ENCODE peak calls at places on chromosomes 11 and 22, in four cellular contexts. P, E, J and U are unnamed samples.

GRCh38 chr22:38505595-38506117 is 455 bp downstream of the DDX17 start:
- DNase-seq in P (peak; percentile 75), J (peak; percentile 80), E (no peak), U (peak; percentile 46)

GRCh38 chr22:32120603-32121002 is 38.5 kb downstream of the C22orf42 start:
- DNase-seq in P (no peak), J (no peak), E (no peak), U (no peak)

GRCh38 chr22:20223421-20224245 is 44.5 kb downstream of the RTN4R start:
- DNase-seq in E (no peak), P (no peak), J (no peak), U (no peak)

GRCh38 chr11:134638796-134639540 is 226.9 kb upstream of the B3GAT1 start:
- DNase-seq in J (no peak), E (no peak), P (no peak), U (no peak)

GRCh38 chr11:69915151-69915500 is 95.9 kb upstream of the FGF3 start:
- DNase-seq in J (no peak), E (no peak), P (no peak), U (peak; percentile 62)

GRCh38 chr11:86699036-86699791 is 26.8 kb upstream of the ME3 start:
- DNase-seq in E (no peak), J (no peak), P (no peak), U (peak; percentile 17)

GRCh38 chr22:17243524-17243923 is 24.3 kb upstream of the ADA2 start:
- DNase-seq in P (no peak), J (no peak), E (no peak), U (no peak)

GRCh38 chr11:72609045-72609444 is 65.2 kb downstream of the PDE2A start:
- DNase-seq in P (no peak), J (peak; percentile 59), E (no peak), U (peak; percentile 30)

GRCh38 chr11:29782447-29782846 is 234.4 kb downstream of the KCNA4 start:
- DNase-seq in J (no peak), P (no peak), E (no peak), U (no peak)

GRCh38 chr11:1570001-1570453 is 2.0 kb downstream of the DUSP8 start:
- DNase-seq in J (no peak), E (peak; percentile 25), P (peak; percentile 24), U (no peak)

GRCh38 chr22:49214976-49215375 is 612.7 kb downstream of the BRD1 start:
- DNase-seq in P (no peak), J (no peak), E (no peak), U (no peak)

GRCh38 chr11:45777127-45777969 is 27.6 kb upstream of the SLC35C1 start:
- DNase-seq in E (no peak), J (no peak), P (no peak), U (no peak)

GRCh38 chr11:66106786-66107599 is 36.9 kb downstream of the PACS1 start:
- DNase-seq in J (no peak), P (no peak), E (peak; percentile 42), U (no peak)

GRCh38 chr22:36238348-36239149 is 778 bp downstream of the APOL2 start:
- DNase-seq in P (peak; percentile 36), E (no peak), J (peak; percentile 48), U (no peak)

GRCh38 chr11:94553938-94554337 is 10.2 kb downstream of the FUT4 start:
- DNase-seq in P (no peak), E (no peak), J (peak; percentile 16), U (peak; percentile 91)

GRCh38 chr11:27700351-27701261 is at the start of gene BDNF:
- DNase-seq in P (peak; percentile 68), E (no peak), J (no peak), U (peak; percentile 60)

GRCh38 chr22:49960967-49961600 is 512 bp downstream of the PIM3 start:
- DNase-seq in E (no peak), P (peak; percentile 66), J (peak; percentile 34), U (no peak)

GRCh38 chr11:69637956-69638871 is 2.7 kb upstream of the CCND1 start:
- DNase-seq in E (no peak), P (peak; percentile 89), J (no peak), U (peak; percentile 65)

GRCh38 chr11:75445315-75445953 is 12.4 kb upstream of the KLHL35 start:
- DNase-seq in J (peak; percentile 86), P (peak; percentile 92), E (peak; percentile 56), U (peak; percentile 41)

GRCh38 chr11:18706330-18707243 is 8.0 kb downstream of the TMEM86A start:
- DNase-seq in P (peak; percentile 90), J (no peak), E (no peak), U (no peak)

GRCh38 chr22:39545310-39546063 is 12.9 kb upstream of the RPS19BP1 start:
- DNase-seq in J (peak; percentile 63), E (no peak), P (no peak), U (no peak)

GRCh38 chr11:19995131-19995530 is 165.1 kb downstream of the DBX1 start:
- DNase-seq in P (no peak), J (peak; percentile 26), E (peak; percentile 88), U (peak; percentile 97)

GRCh38 chr11:19084661-19085315 is 24.3 kb upstream of the MRGPRX2 start:
- DNase-seq in E (no peak), P (no peak), J (no peak), U (no peak)

GRCh38 chr11:119258180-119258579 is 52.0 kb downstream of the CBL start:
- DNase-seq in P (no peak), E (no peak), J (no peak), U (no peak)

GRCh38 chr11:82733444-82734119 is at the start of gene FAM181B:
- DNase-seq in E (no peak), P (peak; percentile 89), J (peak; percentile 56), U (no peak)

GRCh38 chr11:82734120-82734479 is 436 bp upstream of the FAM181B start:
- DNase-seq in E (no peak), J (no peak), P (no peak), U (no peak)

GRCh38 chr11:82732348-82732733 is 1.3 kb downstream of the FAM181B start:
- DNase-seq in J (no peak), E (no peak), P (no peak), U (no peak)

GRCh38 chr11:82731691-82732277 is 1.9 kb downstream of the FAM181B start:
- DNase-seq in J (no peak), P (peak; percentile 29), E (no peak), U (no peak)

GRCh38 chr11:82732734-82733443 is 775 bp downstream of the FAM181B start:
- DNase-seq in P (peak; percentile 87), J (peak; percentile 38), E (no peak), U (no peak)
- TF ChIP-seq RFX5 in P (no peak), J (no peak), E (no peak), U (no peak)

GRCh38 chr22:34973926-34974325 is 92.0 kb upstream of the ISX start:
- DNase-seq in J (no peak), P (no peak), E (no peak), U (no peak)
- TF ChIP-seq RFX5 in J (no peak), P (no peak), E (no peak), U (no peak)

DNA sequence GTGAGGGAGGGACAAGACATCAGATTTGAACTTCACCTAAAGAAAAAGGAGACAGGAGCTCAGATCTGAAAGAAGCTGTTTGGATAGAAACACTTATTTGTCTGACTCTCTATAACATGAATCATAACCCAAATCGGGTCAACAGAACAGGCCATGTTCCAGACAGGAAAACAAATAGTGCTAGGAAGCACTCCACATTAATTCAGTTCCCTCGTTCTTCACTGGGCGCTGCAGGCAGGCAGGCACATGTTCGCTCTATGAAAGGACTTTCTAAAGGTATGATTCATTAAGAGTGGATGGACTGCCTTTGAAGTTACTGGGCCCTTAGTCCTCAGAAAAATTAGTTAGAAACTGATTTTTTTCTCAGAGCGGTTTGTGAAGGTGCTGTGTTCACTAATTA is 137.5 kb upstream of the TRPC6 start:
- DNase-seq in P (no peak), J (no peak), E (no peak), U (peak; percentile 1)
- TF ChIP-seq RFX5 in P (no peak), J (no peak), E (no peak), U (no peak)

DNA sequence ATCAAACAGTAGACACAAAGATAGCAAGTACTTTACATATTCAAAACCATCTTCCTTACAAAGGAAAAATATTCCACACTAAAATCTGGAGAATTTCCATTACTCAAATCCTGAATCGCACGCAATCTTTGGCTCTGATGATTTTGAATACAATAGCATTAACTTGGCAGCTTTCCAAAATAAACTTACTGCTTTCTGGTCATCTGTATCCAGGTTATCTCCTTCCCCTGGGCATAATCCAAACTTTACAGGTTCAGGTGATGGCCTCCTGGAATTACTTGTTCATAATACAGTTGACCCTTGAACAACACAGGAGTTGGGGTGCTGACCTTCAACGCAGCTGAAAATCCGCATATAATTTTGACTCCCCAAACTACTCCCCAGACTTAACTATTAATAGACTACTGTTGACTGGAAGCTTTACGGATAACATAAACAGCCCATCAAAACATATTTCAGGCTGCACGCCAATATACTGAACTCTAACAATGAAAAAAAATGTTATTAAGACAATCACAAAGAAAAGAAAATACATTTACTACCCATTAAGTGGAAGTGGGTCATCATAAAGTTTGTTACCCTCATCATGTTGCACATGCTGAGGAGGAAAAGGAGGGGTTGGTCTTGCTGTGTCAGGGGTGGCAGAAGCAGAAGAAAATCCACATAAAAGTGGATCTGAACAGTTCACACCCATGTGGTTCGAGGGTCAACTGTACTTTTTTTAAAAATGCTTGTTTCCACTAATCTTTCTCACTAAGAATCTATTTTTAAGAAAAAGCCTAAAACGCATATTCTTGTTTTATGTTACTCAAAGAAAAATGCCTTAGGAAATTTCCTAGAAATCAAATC is 6.5 kb downstream of the MTMR2 start:
- DNase-seq in E (no peak), J (no peak), P (peak; percentile 24), U (peak; percentile 30)
- TF ChIP-seq RFX5 in E (peak; percentile 91), J (no peak), P (peak; percentile 81), U (peak; percentile 48)

GRCh38 chr22:46292727-46293126 is 3.9 kb upstream of the GTSE1 start:
- DNase-seq in P (no peak), J (no peak), E (no peak), U (no peak)
- TF ChIP-seq RFX5 in P (no peak), J (no peak), E (no peak), U (no peak)

DNA sequence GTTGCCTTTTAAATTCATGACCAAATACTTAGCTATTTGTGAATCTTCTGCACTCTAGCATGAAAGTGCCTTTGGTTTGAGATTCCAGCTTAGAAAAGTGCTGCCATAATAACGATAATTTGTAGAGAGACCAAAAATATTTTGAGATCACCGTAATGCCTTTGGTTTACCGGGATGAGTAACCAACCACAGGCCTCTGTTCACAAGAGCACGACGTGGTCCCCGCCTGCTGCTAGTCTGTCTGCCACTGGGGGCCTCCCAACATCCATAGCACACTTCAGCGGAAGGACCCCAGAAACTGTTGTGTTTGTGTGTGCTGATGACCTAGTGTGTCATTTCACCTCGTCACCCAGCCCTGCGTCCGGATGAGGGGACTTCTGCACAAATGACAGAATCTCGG is 67.0 kb upstream of the RASSF10 start:
- DNase-seq in E (no peak), J (peak; percentile 20), P (no peak), U (no peak)
- TF ChIP-seq RFX5 in E (no peak), J (no peak), P (no peak), U (no peak)

DNA sequence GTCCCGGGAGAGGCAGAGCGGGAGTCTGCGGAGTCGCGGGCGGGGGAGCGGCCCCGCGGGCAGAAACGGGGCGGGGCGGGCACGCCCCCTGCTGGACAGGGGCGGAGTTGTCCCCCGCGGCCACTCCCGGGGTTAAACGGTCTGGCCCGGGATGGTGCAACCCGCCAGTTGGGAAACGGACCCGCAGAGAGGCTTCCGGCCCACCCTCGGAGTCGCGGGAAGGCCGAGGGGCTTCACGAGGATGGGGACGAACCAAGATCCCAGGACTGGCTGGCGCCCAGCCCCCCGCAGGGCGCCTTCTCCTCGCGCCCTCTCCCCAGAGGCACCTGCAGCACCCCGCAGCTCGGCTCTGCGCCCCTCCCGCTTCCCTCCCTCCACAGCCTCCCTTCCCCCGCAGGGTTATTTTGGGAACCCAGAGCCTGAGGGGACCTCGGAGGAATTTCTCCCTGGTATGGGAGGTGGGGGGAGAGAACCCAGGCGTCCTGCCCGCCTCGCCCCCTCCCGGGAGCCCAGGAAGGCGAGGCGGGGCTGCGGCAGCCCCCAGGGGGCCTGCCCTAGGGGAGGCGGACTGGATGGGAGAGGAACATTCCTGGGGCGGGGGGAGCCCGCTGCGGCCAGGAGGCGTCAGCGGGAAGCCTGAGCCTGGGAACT is 877 bp downstream of the RASGRP2 start:
- DNase-seq in J (peak; percentile 89), P (peak; percentile 93), E (no peak), U (no peak)
- TF ChIP-seq RFX5 in J (no peak), P (no peak), E (no peak), U (no peak)